ENCODE peak calls at places on chromosomes 13 and 19, in nine cellular contexts. U is heart left ventricle, X is foreskin keratinocyte, J is stomach, I is left lung, K is A549, R is upper lobe of right lung, T is IMR-90, Q is right lobe of liver. H is an unnamed sample.
A peak's percentile ranks its signal among the peaks of the same experiment; 100 is the strongest.

GRCh38 chr13:100139822-100140221 is 50.9 kb downstream of the PCCA start:
- DNase-seq in U (no peak), X (no peak), J (no peak), I (no peak), K (no peak), R (no peak), T (peak; percentile 67), Q (no peak), H (no peak)

GRCh38 chr13:65965496-65965895 is 1264.6 kb downstream of the PCDH9 start:
- DNase-seq in U (no peak), X (no peak), J (no peak), I (no peak), K (no peak), R (no peak), T (peak; percentile 20), Q (no peak), H (no peak)

GRCh38 chr19:10544753-10545251 is 1.1 kb downstream of the ATG4D start:
- DNase-seq in U (no peak), X (no peak), J (no peak), I (peak; percentile 75), K (no peak), R (no peak), T (no peak), Q (no peak), H (no peak)

GRCh38 chr13:27791146-27791900 is 960 bp upstream of the GSX1 start:
- DNase-seq in U (no peak), X (no peak), J (no peak), I (no peak), K (no peak), R (no peak), T (no peak), Q (no peak), H (no peak)

GRCh38 chr19:42606660-42607351 is 12.1 kb upstream of the CEACAM8 start:
- DNase-seq in U (peak; percentile 32), X (peak; percentile 15), J (peak; percentile 89), I (peak; percentile 92), K (peak; percentile 80), R (peak; percentile 90), T (peak; percentile 27), Q (peak; percentile 57), H (peak; percentile 91)

GRCh38 chr19:36236304-36236945 is 21.5 kb downstream of the ZNF146 start:
- DNase-seq in U (no peak), X (no peak), J (no peak), I (no peak), K (peak; percentile 62), R (no peak), T (no peak), Q (no peak), H (no peak)

GRCh38 chr13:83333614-83334388 is 548.5 kb downstream of the SLITRK1 start:
- DNase-seq in U (no peak), X (peak; percentile 21), J (no peak), I (no peak), K (no peak), R (no peak), T (no peak), Q (no peak), H (no peak)

GRCh38 chr13:96629331-96629730 is 364.9 kb downstream of the OXGR1 start:
- DNase-seq in U (no peak), X (no peak), J (no peak), I (no peak), K (no peak), R (no peak), T (no peak), Q (no peak), H (no peak)

GRCh38 chr13:66994097-66994496 is 236.0 kb downstream of the PCDH9 start:
- DNase-seq in U (peak; percentile 76), X (peak; percentile 53), J (peak; percentile 61), I (peak; percentile 63), K (peak; percentile 91), R (peak; percentile 79), T (peak; percentile 52), Q (peak; percentile 85), H (peak; percentile 73)

GRCh38 chr19:38682195-38682867 is 34.9 kb downstream of the ACTN4 start:
- DNase-seq in U (no peak), X (no peak), J (no peak), I (no peak), K (no peak), R (no peak), T (no peak), Q (no peak), H (no peak)

GRCh38 chr19:20254151-20254550 is 87.1 kb downstream of the ZNF486 start:
- DNase-seq in U (no peak), X (no peak), J (no peak), I (no peak), K (no peak), R (no peak), T (no peak), Q (no peak), H (no peak)

GRCh38 chr13:111217661-111218060 is 102.6 kb downstream of the ARHGEF7 start:
- DNase-seq in U (no peak), X (no peak), J (no peak), I (no peak), K (no peak), R (peak; percentile 78), T (no peak), Q (peak; percentile 85), H (peak; percentile 75)

GRCh38 chr19:1214862-1215731 is 9.5 kb downstream of the STK11 start:
- DNase-seq in U (peak; percentile 89), X (no peak), J (peak; percentile 82), I (no peak), K (no peak), R (peak; percentile 83), T (no peak), Q (no peak), H (peak; percentile 73)

GRCh38 chr13:45615501-45616101 is at the start of gene ERICH6B:
- DNase-seq in U (no peak), X (no peak), J (no peak), I (peak; percentile 78), K (peak; percentile 5), R (no peak), T (peak; percentile 7), Q (no peak), H (no peak)

GRCh38 chr13:76004411-76004810 is 368.3 kb downstream of the LMO7 start:
- DNase-seq in U (no peak), X (no peak), J (no peak), I (no peak), K (no peak), R (no peak), T (peak; percentile 13), Q (no peak), H (no peak)

GRCh38 chr19:49489601-49490167 is 2.3 kb downstream of the RPL13A start:
- DNase-seq in U (no peak), X (no peak), J (no peak), I (no peak), K (peak; percentile 78), R (no peak), T (no peak), Q (no peak), H (no peak)

DNA sequence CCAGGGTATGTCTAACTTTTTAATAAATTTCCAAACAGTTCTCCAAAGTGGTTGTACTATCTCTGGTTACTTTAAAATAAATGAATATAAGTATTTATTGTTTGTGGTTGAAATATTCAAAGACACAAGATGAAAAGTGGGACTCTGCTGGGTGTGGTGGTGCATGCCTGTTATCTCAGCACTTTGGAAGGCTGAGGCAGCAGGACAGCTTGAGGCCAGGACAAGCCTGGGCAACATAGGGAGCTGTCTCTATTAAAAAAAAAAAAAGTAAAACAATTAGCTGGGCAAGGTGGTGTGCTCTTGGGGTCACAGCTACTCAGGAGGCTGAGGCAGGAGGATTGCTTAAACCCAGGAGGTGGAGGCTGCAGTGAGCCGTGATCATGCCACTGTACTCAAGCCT is 10.4 kb downstream of the PNMA8A start:
- DNase-seq in U (no peak), X (peak; percentile 81), J (no peak), I (no peak), K (no peak), R (peak; percentile 9), T (no peak), Q (no peak), H (no peak)
- H3K4me1 ChIP-seq in U (no peaks in the 10 kb centered on the region), X (peaks cover 13% of the 10 kb centered on the region), J (no peaks in the 10 kb centered on the region), I (no peaks in the 10 kb centered on the region), K (peaks cover 2% of the 10 kb centered on the region), R (no peaks in the 10 kb centered on the region), T (peaks cover 3% of the 10 kb centered on the region), Q (no peaks in the 10 kb centered on the region), H (no peaks in the 10 kb centered on the region)

DNA sequence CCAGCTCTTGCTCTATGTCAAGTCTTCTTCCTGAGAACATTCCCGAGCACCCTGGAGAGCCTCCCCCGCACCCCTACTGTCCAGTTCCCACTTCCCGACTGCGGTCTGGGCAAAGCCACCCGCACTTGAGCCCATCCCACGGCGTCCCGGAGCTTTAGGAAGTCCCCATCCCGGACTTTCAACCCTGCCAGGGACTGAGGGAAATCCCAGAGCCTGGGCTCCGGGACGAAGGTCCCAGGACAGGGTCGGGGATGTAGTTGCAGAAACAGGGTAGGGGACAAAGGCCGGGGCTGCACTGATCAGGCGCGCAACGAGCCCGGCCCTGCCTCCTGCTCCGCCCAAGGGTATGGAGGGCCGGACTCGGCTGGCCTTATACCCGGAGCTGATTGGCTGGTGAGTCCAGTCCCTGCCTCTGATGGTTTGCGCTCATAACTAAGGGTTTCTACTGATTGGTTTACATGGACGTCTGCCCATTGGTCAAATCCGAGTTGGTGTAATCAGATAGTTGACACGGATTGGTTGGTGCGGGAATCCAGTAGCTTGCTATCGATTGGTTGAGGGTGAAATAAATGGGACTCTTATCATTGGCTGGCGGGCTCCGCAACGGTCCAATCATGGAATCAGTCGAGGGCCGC is 824 bp upstream of the MPND start:
- DNase-seq in U (peak; percentile 97), X (peak; percentile 99), J (peak; percentile 96), I (peak; percentile 96), K (peak; percentile 100), R (peak; percentile 96), T (peak; percentile 100), Q (peak; percentile 99), H (peak; percentile 96)
- TF ChIP-seq CTCF in U (no peak), X (no peak), J (no peak), I (no peak), K (no peak), R (no peak), T (no peak), Q (no peak), H (no peak)

DNA sequence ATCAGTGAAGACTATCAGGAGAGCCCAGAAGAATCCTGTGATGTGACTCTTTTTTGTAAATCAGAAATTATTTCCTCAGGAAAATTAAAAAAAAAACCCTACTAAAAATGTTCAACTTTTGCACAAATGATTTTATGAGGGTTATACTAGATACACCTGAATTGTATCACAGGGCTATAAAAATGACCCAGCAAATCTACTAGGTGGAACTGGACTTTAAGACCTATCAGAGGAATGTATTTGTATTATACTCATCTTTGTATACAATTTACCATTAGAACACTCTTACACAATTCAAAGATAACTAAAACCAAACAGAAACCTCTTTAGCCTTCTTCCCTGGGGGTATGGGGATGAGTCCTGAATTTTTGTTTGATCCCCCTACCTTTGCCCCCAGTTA is 7.2 kb downstream of the FBXL3 start:
- DNase-seq in U (no peak), X (no peak), J (no peak), I (no peak), K (no peak), R (no peak), T (no peak), Q (no peak), H (no peak)
- H3K4me1 ChIP-seq in U (peaks cover under 1% of the 10 kb centered on the region), X (peaks cover 9% of the 10 kb centered on the region), J (peaks cover 89% of the 10 kb centered on the region), I (peaks cover 79% of the 10 kb centered on the region), K (peaks cover 9% of the 10 kb centered on the region), R (peaks cover 63% of the 10 kb centered on the region), T (peaks cover 18% of the 10 kb centered on the region), Q (peaks cover 24% of the 10 kb centered on the region), H (peaks cover 74% of the 10 kb centered on the region)

DNA sequence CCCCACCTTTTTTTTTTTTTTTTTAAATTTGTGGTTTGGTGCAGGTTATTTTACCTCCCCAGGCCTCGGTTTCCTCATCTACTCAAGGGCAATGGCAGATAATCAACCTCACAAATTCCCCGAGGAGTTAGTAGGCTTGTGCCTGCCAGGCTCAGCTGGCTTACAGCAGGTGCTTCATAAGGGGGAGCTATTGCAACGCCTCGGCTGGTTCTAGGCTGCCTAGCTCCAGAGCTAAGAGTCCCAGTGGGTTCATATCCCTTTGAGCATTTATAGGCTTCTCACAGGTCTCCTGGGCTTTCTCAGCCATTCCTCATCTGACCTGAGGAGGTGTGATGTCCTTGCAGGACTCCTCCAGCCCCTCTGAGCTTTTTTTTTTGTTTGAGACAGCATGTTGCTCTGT is 10.6 kb downstream of the BCKDHA start:
- DNase-seq in U (no peak), X (no peak), J (no peak), I (no peak), K (no peak), R (no peak), T (no peak), Q (no peak), H (no peak)
- TF ChIP-seq CTCF in U (peak; percentile 30), X (no peak), J (no peak), I (no peak), K (no peak), R (no peak), T (no peak), Q (no peak), H (peak; percentile 10)